ENCODE peak calls at places on chromosomes 13 and 19, in four cellular contexts. G, H, A and C are unnamed samples.

GRCh38 chr19:44847144-44848035 is 1.3 kb downstream of the NECTIN2 start:
- DNase-seq in G (peak), H (peak), A (peak), C (no peak)

GRCh38 chr13:112782433-112783010 is 92.7 kb downstream of the ATP11A start:
- DNase-seq in G (no peak), H (no peak), A (no peak), C (no peak)

GRCh38 chr13:30884543-30884942 is 21.5 kb upstream of the MEDAG start:
- DNase-seq in G (no peak), H (no peak), A (peak), C (no peak)

GRCh38 chr13:51246005-51246404 is 23.8 kb downstream of the FAM124A start:
- DNase-seq in G (no peak), H (no peak), A (no peak), C (no peak)

GRCh38 chr19:57406516-57407123 is 4.3 kb upstream of the ZNF17 start:
- DNase-seq in G (peak), H (peak), A (peak), C (peak)

GRCh38 chr19:13974073-13974472 is 21.8 kb downstream of the DCAF15 start:
- DNase-seq in G (no peak), H (peak), A (peak), C (no peak)

GRCh38 chr13:27599845-27600553 is 20.3 kb downstream of the LNX2 start:
- DNase-seq in G (no peak), H (no peak), A (peak), C (no peak)

GRCh38 chr19:19531951-19532805 is 3.5 kb downstream of the YJEFN3 start:
- DNase-seq in G (peak), H (peak), A (peak), C (peak)

GRCh38 chr13:43364210-43365041 is 341.0 kb downstream of the DNAJC15 start:
- DNase-seq in G (no peak), H (no peak), A (peak), C (no peak)

GRCh38 chr19:13981021-13981420 is 25.1 kb downstream of the RFX1 start:
- DNase-seq in G (no peak), H (no peak), A (no peak), C (no peak)

GRCh38 chr13:89687066-89687465 is 1660.4 kb upstream of the MIR17HG start:
- DNase-seq in G (no peak), H (no peak), A (peak), C (no peak)

GRCh38 chr19:9453953-9454352 is 18.6 kb upstream of the ZNF266 start:
- DNase-seq in G (no peak), H (no peak), A (no peak), C (no peak)

GRCh38 chr19:14004619-14005380 is 1.3 kb downstream of the RFX1 start:
- DNase-seq in G (peak), H (no peak), A (no peak), C (no peak)

GRCh38 chr19:6856749-6857372 is 30.5 kb upstream of the ADGRE1 start:
- DNase-seq in G (no peak), H (no peak), A (no peak), C (no peak)

GRCh38 chr19:42081584-42082258 is 5.8 kb downstream of the ZNF574 start:
- DNase-seq in G (no peak), H (no peak), A (peak), C (no peak)

GRCh38 chr19:32200312-32201038 is 144.9 kb upstream of the ZNF507 start:
- DNase-seq in G (no peak), H (no peak), A (no peak), C (no peak)

GRCh38 chr13:66208589-66208988 is 1021.5 kb downstream of the PCDH9 start:
- DNase-seq in G (no peak), H (no peak), A (no peak), C (no peak)

GRCh38 chr19:45137179-45137761 is 23.5 kb downstream of the NKPD1 start:
- DNase-seq in G (no peak), H (no peak), A (no peak), C (no peak)

GRCh38 chr19:42090687-42091086 is 14.7 kb downstream of the ZNF574 start:
- DNase-seq in G (no peak), H (no peak), A (no peak), C (no peak)

GRCh38 chr13:40193290-40194203 is 472.9 kb downstream of the FOXO1 start:
- DNase-seq in G (no peak), H (no peak), A (no peak), C (no peak)

GRCh38 chr13:28138756-28139470 is 568 bp downstream of the PAN3 start:
- DNase-seq in G (peak), H (peak), A (peak), C (peak)